ENCODE peak calls at places on chromosomes 5 and 9, in nine cellular contexts. G, E, P, W, U, Y, O, V and K are unnamed samples.
A peak's percentile ranks its signal among the peaks of the same experiment; 100 is the strongest.

GRCh38 chr9:131217321-131218031 is 58.8 kb downstream of the FAM78A start:
- DNase-seq in G (no peak), E (no peak), P (no peak), W (no peak), U (no peak), Y (no peak), O (no peak), V (peak; percentile 84), K (no peak)

GRCh38 chr5:149422429-149423286 is 43.6 kb upstream of the IL17B start:
- DNase-seq in G (no peak), E (peak; percentile 95), P (peak; percentile 82), W (peak; percentile 90), U (no peak), Y (peak; percentile 81), O (peak; percentile 84), V (peak; percentile 63), K (no peak)

GRCh38 chr5:174140452-174140851 is 94.9 kb downstream of the NSG2 start:
- DNase-seq in G (no peak), E (no peak), P (no peak), W (no peak), U (no peak), Y (no peak), O (no peak), V (no peak), K (no peak)

GRCh38 chr9:136092741-136093140 is 2.3 kb downstream of the NACC2 start:
- DNase-seq in G (no peak), E (no peak), P (no peak), W (no peak), U (no peak), Y (no peak), O (no peak), V (no peak), K (no peak)

GRCh38 chr5:127746756-127747155 is 43.6 kb downstream of the CCDC192 start:
- DNase-seq in G (no peak), E (peak; percentile 18), P (peak; percentile 17), W (no peak), U (no peak), Y (no peak), O (no peak), V (peak; percentile 27), K (peak; percentile 30)

GRCh38 chr5:133473291-133473690 is 139.1 kb downstream of the FSTL4 start:
- DNase-seq in G (no peak), E (no peak), P (no peak), W (no peak), U (no peak), Y (no peak), O (no peak), V (no peak), K (no peak)

GRCh38 chr9:24545847-24546522 is at the start of gene IZUMO3:
- DNase-seq in G (no peak), E (no peak), P (no peak), W (no peak), U (no peak), Y (no peak), O (no peak), V (no peak), K (no peak)

GRCh38 chr5:109849478-109850088 is 159.9 kb downstream of the MAN2A1 start:
- DNase-seq in G (no peak), E (no peak), P (no peak), W (no peak), U (no peak), Y (no peak), O (no peak), V (no peak), K (no peak)

GRCh38 chr9:93612796-93613154 is 36.4 kb downstream of the PHF2 start:
- DNase-seq in G (no peak), E (no peak), P (no peak), W (no peak), U (no peak), Y (no peak), O (no peak), V (peak; percentile 24), K (no peak)

GRCh38 chr5:67676863-67677262 is 480.3 kb upstream of the CD180 start:
- DNase-seq in G (no peak), E (no peak), P (no peak), W (no peak), U (no peak), Y (no peak), O (no peak), V (no peak), K (no peak)

GRCh38 chr9:135976531-135976930 is 15.4 kb upstream of the UBAC1 start:
- DNase-seq in G (no peak), E (no peak), P (no peak), W (no peak), U (no peak), Y (no peak), O (no peak), V (no peak), K (no peak)

GRCh38 chr9:128160603-128160987 is 530 bp downstream of the BBLN start:
- DNase-seq in G (peak; percentile 73), E (no peak), P (no peak), W (no peak), U (no peak), Y (no peak), O (no peak), V (peak; percentile 23), K (peak; percentile 54)

GRCh38 chr5:114367029-114367428 is 5.2 kb downstream of the KCNN2 start:
- DNase-seq in G (no peak), E (no peak), P (no peak), W (no peak), U (no peak), Y (no peak), O (no peak), V (peak; percentile 27), K (no peak)

DNA sequence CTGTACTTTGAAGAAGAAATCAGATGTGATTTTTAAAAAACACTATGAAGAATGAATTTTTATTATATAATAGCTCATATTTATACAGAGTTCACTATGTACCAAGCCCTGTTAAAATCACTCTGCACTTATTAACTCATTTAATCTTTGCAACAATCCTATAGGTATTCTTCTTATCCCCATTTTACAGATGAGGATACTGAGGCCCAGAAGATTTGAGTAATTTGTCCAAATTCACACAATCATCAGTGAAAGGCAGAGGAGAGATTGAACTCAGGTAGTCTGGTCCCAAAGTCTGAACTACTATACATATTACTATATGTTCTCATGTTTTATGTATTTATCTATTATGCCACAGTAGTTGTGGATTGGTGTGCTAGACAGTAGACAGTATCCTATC is 16.1 kb downstream of the PLAC8L1 start:
- DNase-seq in G (no peak), E (no peak), P (no peak), W (no peak), U (no peak), Y (no peak), O (no peak), V (no peak), K (no peak)
- H3K27ac ChIP-seq in G (no peak overlapping the region), E (no peak overlapping the region), P (no peak overlapping the region), W (no peak overlapping the region), U (no peak overlapping the region), Y (no peak overlapping the region), O (no peak overlapping the region), V (no peak overlapping the region), K (no peak overlapping the region)

DNA sequence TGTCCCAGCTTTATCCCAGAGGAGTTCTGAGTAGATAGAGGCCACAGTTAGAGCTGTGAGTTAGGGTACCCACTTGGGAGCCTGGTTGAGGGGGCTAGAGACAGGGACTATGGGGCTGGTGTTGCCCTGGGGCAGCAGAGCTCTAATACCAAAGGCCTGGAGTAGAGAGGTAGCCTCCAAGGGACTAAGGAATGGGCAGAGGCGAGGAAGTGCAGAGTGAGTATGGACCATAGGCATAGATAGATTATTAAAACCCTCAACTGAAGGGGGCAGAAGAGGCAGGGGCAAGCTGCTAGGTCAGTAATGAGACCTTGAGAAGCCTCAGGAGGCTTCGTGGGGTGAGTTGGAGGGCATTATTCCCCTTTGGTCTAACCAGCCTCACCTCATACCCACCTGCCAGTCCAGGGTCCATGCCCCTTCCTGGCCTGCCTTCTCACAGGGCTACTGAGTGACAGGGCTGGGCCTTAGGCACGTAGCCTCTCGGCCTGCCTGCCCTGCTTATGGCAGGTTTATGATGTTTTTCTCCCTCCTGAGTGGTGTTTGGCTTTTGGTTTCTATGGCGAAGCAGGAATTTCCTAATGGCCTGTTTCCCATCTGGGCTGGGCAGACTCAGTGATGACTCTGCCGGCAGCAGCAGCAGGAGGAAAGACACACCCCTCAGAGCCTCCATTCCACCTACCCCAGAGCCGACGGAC is 8.0 kb downstream of the PDLIM4 start:
- DNase-seq in G (peak; percentile 82), E (peak; percentile 81), P (peak; percentile 92), W (peak; percentile 84), U (no peak), Y (peak; percentile 36), O (peak; percentile 33), V (peak; percentile 98), K (peak; percentile 96)
- TF ChIP-seq CTCF in G (no peak), E (no peak), P (no peak), W (no peak), U (no peak), Y (no peak), O (no peak), V (peak; percentile 7), K (no peak)

DNA sequence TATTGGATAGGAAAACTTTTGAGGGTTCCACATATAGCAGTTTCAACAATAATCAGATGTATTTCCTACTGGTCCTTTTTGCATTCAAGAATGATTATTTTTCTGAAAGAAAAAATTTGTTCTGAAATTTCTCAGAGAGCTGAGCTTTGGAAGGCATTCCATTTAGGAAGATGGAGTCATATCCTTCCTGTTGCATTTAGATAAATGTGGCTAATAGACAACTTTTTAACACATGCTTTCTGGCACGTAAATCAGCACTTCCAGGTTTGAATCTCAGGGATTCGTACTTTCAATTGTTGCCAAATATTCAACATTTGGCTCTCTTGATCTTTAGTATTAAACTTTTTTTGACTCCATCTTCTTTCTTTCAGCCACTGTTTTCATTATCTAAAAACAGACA is 24.8 kb upstream of the TLR4 start:
- DNase-seq in G (no peak), E (no peak), P (no peak), W (no peak), U (no peak), Y (no peak), O (no peak), V (peak; percentile 69), K (no peak)
- H3K27ac ChIP-seq in G (no peak overlapping the region), E (no peak overlapping the region), P (peak overlapping the region; percentile 13), W (peak overlapping the region; percentile 46), U (no peak overlapping the region), Y (peak overlapping the region; percentile 80), O (peak overlapping the region; percentile 11), V (peak overlapping the region; percentile 85), K (no peak overlapping the region)

GRCh38 chr5:119578937-119579336 is 50.4 kb upstream of the FAM170A start:
- DNase-seq in G (no peak), E (no peak), P (no peak), W (no peak), U (no peak), Y (no peak), O (no peak), V (peak; percentile 25), K (peak; percentile 51)
- TF ChIP-seq CTCF in G (no peak), E (peak; percentile 23), P (no peak), W (no peak), U (no peak), Y (no peak), O (no peak), V (peak; percentile 19), K (no peak)

GRCh38 chr9:98999152-98999525 is 55.4 kb downstream of the COL15A1 start:
- DNase-seq in G (no peak), E (no peak), P (no peak), W (no peak), U (no peak), Y (no peak), O (no peak), V (no peak), K (no peak)
- H3K27ac ChIP-seq in G (peak overlapping the region; percentile 59), E (no peak overlapping the region), P (no peak overlapping the region), W (peak overlapping the region; percentile 79), U (no peak overlapping the region), Y (peak overlapping the region; percentile 90), O (peak overlapping the region; percentile 42), V (no peak overlapping the region), K (no peak overlapping the region)